ENCODE peak calls at places on chromosomes 12 and 14, in nine cellular contexts. C is HTR-8/SVneo, Y is substantia nigra, P is AG09309, G is NCI-H1092 treated with DMSO at 0.1 percent for 48 hours, D is foreskin fibroblast, L is Calu3, X is fibroblast of the aortic adventitia, F is heart left ventricle. U is an unnamed sample.

GRCh38 chr12:128818065-128819022 is 5.4 kb downstream of the SLC15A4 start:
- DNase-seq in C (no peak), Y (no peak), P (peak; percentile 32), G (no peak), D (peak; percentile 72), L (peak; percentile 32), X (peak; percentile 83), F (no peak), U (no peak)

GRCh38 chr14:57610631-57611030 is 117.0 kb upstream of the CCDC198 start:
- DNase-seq in C (no peak), Y (no peak), P (no peak), G (no peak), D (no peak), L (no peak), X (no peak), F (no peak), U (peak; percentile 8)

GRCh38 chr14:100117647-100118376 is 41.6 kb downstream of the DEGS2 start:
- DNase-seq in C (no peak), Y (no peak), P (no peak), G (no peak), D (no peak), L (no peak), X (no peak), F (no peak), U (peak; percentile 45)

GRCh38 chr14:105491366-105492006 is 440 bp downstream of the TEDC1 start:
- DNase-seq in C (peak; percentile 66), Y (no peak), P (no peak), G (peak; percentile 46), D (peak; percentile 69), L (peak; percentile 84), X (peak; percentile 37), F (peak; percentile 64), U (no peak)

GRCh38 chr14:105093426-105094192 is 28.4 kb upstream of the GPR132 start:
- DNase-seq in C (peak; percentile 91), Y (no peak), P (no peak), G (no peak), D (peak; percentile 92), L (peak; percentile 91), X (peak; percentile 54), F (peak; percentile 67), U (no peak)

GRCh38 chr14:37403656-37404055 is 191.4 kb downstream of the FOXA1 start:
- DNase-seq in C (no peak), Y (no peak), P (no peak), G (peak; percentile 16), D (no peak), L (no peak), X (no peak), F (no peak), U (no peak)

GRCh38 chr12:73935817-73936216 is 601.8 kb upstream of the ATXN7L3B start:
- DNase-seq in C (no peak), Y (no peak), P (no peak), G (no peak), D (no peak), L (peak; percentile 5), X (no peak), F (no peak), U (peak; percentile 98)

GRCh38 chr12:79955561-79955960 is 20.7 kb upstream of the PPP1R12A start:
- DNase-seq in C (no peak), Y (no peak), P (no peak), G (no peak), D (no peak), L (no peak), X (no peak), F (no peak), U (no peak)

GRCh38 chr12:78556651-78557050 is 307.9 kb upstream of the SYT1 start:
- DNase-seq in C (no peak), Y (no peak), P (no peak), G (no peak), D (no peak), L (no peak), X (no peak), F (no peak), U (no peak)

GRCh38 chr12:62006076-62006732 is 254.0 kb upstream of the USP15 start:
- DNase-seq in C (peak; percentile 45), Y (no peak), P (peak; percentile 3), G (peak; percentile 11), D (peak; percentile 55), L (peak; percentile 45), X (peak; percentile 42), F (no peak), U (peak; percentile 74)

GRCh38 chr14:75885829-75886228 is 96.0 kb downstream of the TGFB3 start:
- DNase-seq in C (no peak), Y (no peak), P (no peak), G (no peak), D (peak; percentile 76), L (no peak), X (peak; percentile 63), F (no peak), U (no peak)

GRCh38 chr14:99412122-99413061 is 68.3 kb downstream of the SETD3 start:
- DNase-seq in C (no peak), Y (no peak), P (no peak), G (no peak), D (no peak), L (peak; percentile 22), X (no peak), F (no peak), U (no peak)

GRCh38 chr14:99523661-99524050 is 42.4 kb downstream of the CCNK start:
- DNase-seq in C (no peak), Y (no peak), P (no peak), G (no peak), D (no peak), L (no peak), X (no peak), F (no peak), U (no peak)

GRCh38 chr14:101031186-101031585 is 127.7 kb upstream of the RTL1 start:
- DNase-seq in C (no peak), Y (no peak), P (no peak), G (no peak), D (no peak), L (no peak), X (no peak), F (no peak), U (no peak)

GRCh38 chr14:64220466-64220865 is 73.7 kb downstream of the ESR2 start:
- DNase-seq in C (no peak), Y (no peak), P (no peak), G (no peak), D (no peak), L (no peak), X (no peak), F (peak; percentile 70), U (no peak)

GRCh38 chr12:105483691-105484090 is 153.2 kb downstream of the C12orf75 start:
- DNase-seq in C (no peak), Y (no peak), P (no peak), G (no peak), D (no peak), L (no peak), X (no peak), F (no peak), U (no peak)

GRCh38 chr14:54267172-54267571 is 129.6 kb upstream of the CDKN3 start:
- DNase-seq in C (no peak), Y (no peak), P (no peak), G (no peak), D (no peak), L (no peak), X (no peak), F (no peak), U (no peak)

GRCh38 chr12:14958361-14959125 is 2.9 kb downstream of the ARHGDIB start:
- DNase-seq in C (no peak), Y (no peak), P (no peak), G (no peak), D (no peak), L (no peak), X (no peak), F (no peak), U (no peak)

GRCh38 chr12:106058256-106059182 is 80.2 kb downstream of the NUAK1 start:
- DNase-seq in C (no peak), Y (no peak), P (peak; percentile 28), G (no peak), D (peak; percentile 77), L (no peak), X (peak; percentile 65), F (no peak), U (no peak)

GRCh38 chr12:118070650-118071049 is 9.7 kb upstream of the WSB2 start:
- DNase-seq in C (no peak), Y (no peak), P (no peak), G (no peak), D (no peak), L (no peak), X (no peak), F (no peak), U (no peak)

GRCh38 chr12:27220057-27220987 is 23.8 kb upstream of the STK38L start:
- DNase-seq in C (no peak), Y (no peak), P (no peak), G (no peak), D (peak; percentile 49), L (no peak), X (peak; percentile 68), F (no peak), U (no peak)

GRCh38 chr12:11657511-11657910 is 8.0 kb downstream of the ETV6 start:
- DNase-seq in C (no peak), Y (no peak), P (no peak), G (no peak), D (peak; percentile 13), L (no peak), X (no peak), F (no peak), U (no peak)

GRCh38 chr12:125065021-125065752 is at the start of gene AACS:
- DNase-seq in C (peak; percentile 86), Y (peak; percentile 35), P (no peak), G (peak; percentile 83), D (peak; percentile 87), L (peak; percentile 79), X (peak; percentile 61), F (peak; percentile 82), U (peak; percentile 88)

GRCh38 chr12:122421263-122421814 is 1.1 kb downstream of the CLIP1 start:
- DNase-seq in C (no peak), Y (no peak), P (no peak), G (peak; percentile 18), D (peak; percentile 69), L (peak; percentile 65), X (peak; percentile 69), F (peak; percentile 32), U (peak; percentile 61)

GRCh38 chr14:57382283-57382682 is 8.1 kb upstream of the NAA30 start:
- DNase-seq in C (peak; percentile 51), Y (no peak), P (peak; percentile 61), G (no peak), D (peak; percentile 96), L (no peak), X (peak; percentile 77), F (no peak), U (no peak)

GRCh38 chr12:8548192-8548591 is 7.5 kb upstream of the CLEC4E start:
- DNase-seq in C (no peak), Y (no peak), P (no peak), G (no peak), D (no peak), L (no peak), X (no peak), F (no peak), U (no peak)

GRCh38 chr14:24095196-24096068 is 1.3 kb downstream of the PCK2 start:
- DNase-seq in C (no peak), Y (no peak), P (no peak), G (no peak), D (peak; percentile 83), L (peak; percentile 34), X (peak; percentile 72), F (peak; percentile 40), U (peak; percentile 77)

GRCh38 chr12:28231248-28231647 is 41.0 kb downstream of the CCDC91 start:
- DNase-seq in C (no peak), Y (no peak), P (no peak), G (no peak), D (no peak), L (no peak), X (no peak), F (no peak), U (no peak)

GRCh38 chr14:57833304-57833703 is 32.6 kb downstream of the SLC35F4 start:
- DNase-seq in C (no peak), Y (no peak), P (peak; percentile 87), G (no peak), D (peak; percentile 96), L (peak; percentile 20), X (peak; percentile 96), F (no peak), U (no peak)

GRCh38 chr14:34981743-34982420 is 910 bp upstream of the SRP54 start:
- DNase-seq in C (no peak), Y (peak; percentile 26), P (no peak), G (no peak), D (peak; percentile 67), L (peak; percentile 34), X (no peak), F (no peak), U (no peak)

GRCh38 chr12:64603183-64603841 is 7.0 kb upstream of the RASSF3 start:
- DNase-seq in C (no peak), Y (no peak), P (no peak), G (no peak), D (no peak), L (no peak), X (no peak), F (no peak), U (no peak)